ENCODE peak calls at places on chromosome 2, in four cellular contexts. One of them, this sample, is unnamed.

GRCh38 chr2:182883451-182883850 is 17.0 kb upstream of the FRZB start:
- DNase-seq in SK-N-SH: no peak
- DNase-seq in GM12878: no peak
- DNase-seq in K562: no peak
- DNase-seq in this sample: no peak

GRCh38 chr2:188870289-188870688 is 103.9 kb upstream of the COL3A1 start:
- DNase-seq in SK-N-SH: no peak
- DNase-seq in GM12878: no peak
- DNase-seq in K562: no peak
- DNase-seq in this sample: no peak

GRCh38 chr2:3222636-3223035 is 155.0 kb downstream of the EIPR1 start:
- DNase-seq in SK-N-SH: no peak
- DNase-seq in GM12878: peak
- DNase-seq in K562: no peak
- DNase-seq in this sample: no peak

GRCh38 chr2:121075641-121076500 is 209.1 kb downstream of the TFCP2L1 start:
- DNase-seq in SK-N-SH: peak
- DNase-seq in GM12878: no peak
- DNase-seq in K562: no peak
- DNase-seq in this sample: peak

GRCh38 chr2:57869763-57870344 is 176.8 kb upstream of the VRK2 start:
- DNase-seq in SK-N-SH: no peak
- DNase-seq in GM12878: no peak
- DNase-seq in K562: no peak
- DNase-seq in this sample: no peak

GRCh38 chr2:2026252-2026831 is 282.0 kb upstream of the PXDN start:
- DNase-seq in SK-N-SH: no peak
- DNase-seq in GM12878: no peak
- DNase-seq in K562: no peak
- DNase-seq in this sample: no peak

GRCh38 chr2:145832681-145833080 is 1312.8 kb upstream of the ZEB2 start:
- DNase-seq in SK-N-SH: no peak
- DNase-seq in GM12878: no peak
- DNase-seq in K562: no peak
- DNase-seq in this sample: no peak

GRCh38 chr2:129758461-129759185 is 220.8 kb upstream of the RAB6C start:
- DNase-seq in SK-N-SH: peak
- DNase-seq in GM12878: no peak
- DNase-seq in K562: no peak
- DNase-seq in this sample: no peak

GRCh38 chr2:232873909-232874641 is 4.0 kb downstream of the SNORC start:
- DNase-seq in SK-N-SH: no peak
- DNase-seq in GM12878: no peak
- DNase-seq in K562: no peak
- DNase-seq in this sample: no peak

GRCh38 chr2:43559391-43560230 is 36.2 kb downstream of the THADA start:
- DNase-seq in SK-N-SH: no peak
- DNase-seq in GM12878: peak
- DNase-seq in K562: no peak
- DNase-seq in this sample: no peak

GRCh38 chr2:130834091-130834922 is 2.4 kb upstream of the ARHGEF4 start:
- DNase-seq in SK-N-SH: no peak
- DNase-seq in GM12878: no peak
- DNase-seq in K562: no peak
- DNase-seq in this sample: no peak

GRCh38 chr2:206105541-206105940 is 19.6 kb upstream of the INO80D start:
- DNase-seq in SK-N-SH: no peak
- DNase-seq in GM12878: no peak
- DNase-seq in K562: no peak
- DNase-seq in this sample: no peak

GRCh38 chr2:98160574-98160973 is 73.6 kb downstream of the VWA3B start:
- DNase-seq in SK-N-SH: no peak
- DNase-seq in GM12878: no peak
- DNase-seq in K562: no peak
- DNase-seq in this sample: no peak

GRCh38 chr2:61759718-61760117 is 94.1 kb downstream of the FAM161A start:
- DNase-seq in SK-N-SH: no peak
- DNase-seq in GM12878: no peak
- DNase-seq in K562: no peak
- DNase-seq in this sample: no peak

GRCh38 chr2:285506-285905 is 2.4 kb downstream of the ALKAL2 start:
- DNase-seq in SK-N-SH: no peak
- DNase-seq in GM12878: no peak
- DNase-seq in K562: no peak
- DNase-seq in this sample: no peak

GRCh38 chr2:212538156-212539144 is at the start of gene ERBB4:
- DNase-seq in SK-N-SH: peak
- DNase-seq in GM12878: no peak
- DNase-seq in K562: no peak
- DNase-seq in this sample: peak

GRCh38 chr2:42723465-42723864 is 40.5 kb downstream of the OXER1 start:
- DNase-seq in SK-N-SH: no peak
- DNase-seq in GM12878: no peak
- DNase-seq in K562: no peak
- DNase-seq in this sample: no peak

GRCh38 chr2:24613154-24613814 is 122.2 kb downstream of the NCOA1 start:
- DNase-seq in SK-N-SH: no peak
- DNase-seq in GM12878: peak
- DNase-seq in K562: peak
- DNase-seq in this sample: peak

GRCh38 chr2:170715062-170715931 is at the start of gene SP5:
- DNase-seq in SK-N-SH: peak
- DNase-seq in GM12878: no peak
- DNase-seq in K562: peak
- DNase-seq in this sample: peak

GRCh38 chr2:5190023-5190422 is 502.2 kb upstream of the SOX11 start:
- DNase-seq in SK-N-SH: no peak
- DNase-seq in GM12878: no peak
- DNase-seq in K562: no peak
- DNase-seq in this sample: no peak

GRCh38 chr2:152440460-152440859 is 105.5 kb downstream of the FMNL2 start:
- DNase-seq in SK-N-SH: no peak
- DNase-seq in GM12878: no peak
- DNase-seq in K562: no peak
- DNase-seq in this sample: no peak

GRCh38 chr2:133574186-133574585 is 5.9 kb upstream of the NCKAP5 start:
- DNase-seq in SK-N-SH: peak
- DNase-seq in GM12878: no peak
- DNase-seq in K562: no peak
- DNase-seq in this sample: no peak

GRCh38 chr2:232309592-232309991 is 69.0 kb upstream of the ALPP start:
- DNase-seq in SK-N-SH: no peak
- DNase-seq in GM12878: no peak
- DNase-seq in K562: no peak
- DNase-seq in this sample: no peak

GRCh38 chr2:70190086-70190412 is 770 bp downstream of the C2orf42 start:
- DNase-seq in SK-N-SH: peak
- DNase-seq in GM12878: no peak
- DNase-seq in K562: peak
- DNase-seq in this sample: no peak

GRCh38 chr2:74696758-74697327 is 42.8 kb downstream of the SEMA4F start:
- DNase-seq in SK-N-SH: no peak
- DNase-seq in GM12878: no peak
- DNase-seq in K562: no peak
- DNase-seq in this sample: no peak

GRCh38 chr2:110678457-110679336 is 834 bp upstream of the BUB1 start:
- DNase-seq in SK-N-SH: peak
- DNase-seq in GM12878: no peak
- DNase-seq in K562: peak
- DNase-seq in this sample: no peak

DNA sequence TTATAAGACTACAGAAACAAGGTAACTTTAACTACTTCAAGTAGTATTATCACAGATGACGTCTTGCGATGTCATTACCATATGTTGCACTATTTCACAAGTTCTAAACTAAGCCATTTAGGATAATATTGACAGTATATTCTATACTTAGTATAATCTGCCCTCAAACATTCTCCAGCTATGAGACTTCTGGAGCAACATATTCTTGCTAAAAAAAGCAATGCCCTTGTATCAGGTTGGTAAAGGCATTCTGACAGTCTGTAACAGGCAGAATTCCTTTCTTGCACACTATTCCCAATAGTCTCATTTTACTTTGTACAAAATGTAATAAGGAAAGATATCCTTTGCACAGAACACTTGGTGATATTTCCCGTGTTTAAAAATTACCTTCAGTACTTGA is 694.8 kb upstream of the PKDCC start:
- DNase-seq in SK-N-SH: no peak
- DNase-seq in GM12878: no peak
- DNase-seq in K562: no peak
- DNase-seq in this sample: no peak
- TF ChIP-seq USF1 in SK-N-SH: no peak
- TF ChIP-seq USF1 in GM12878: no peak
- TF ChIP-seq USF1 in K562: no peak
- TF ChIP-seq USF1 in this sample: no peak

GRCh38 chr2:166372046-166372445 is 3.7 kb downstream of the SCN9A start:
- DNase-seq in SK-N-SH: no peak
- DNase-seq in GM12878: no peak
- DNase-seq in K562: no peak
- DNase-seq in this sample: no peak

GRCh38 chr2:166373951-166374350 is 1.8 kb downstream of the SCN9A start:
- DNase-seq in SK-N-SH: peak
- DNase-seq in GM12878: no peak
- DNase-seq in K562: peak
- DNase-seq in this sample: no peak

GRCh38 chr2:166373539-166373938 is 2.2 kb downstream of the SCN9A start:
- DNase-seq in SK-N-SH: no peak
- DNase-seq in GM12878: no peak
- DNase-seq in K562: no peak
- DNase-seq in this sample: no peak

GRCh38 chr2:166375205-166375735 is 474 bp downstream of the SCN9A start:
- DNase-seq in SK-N-SH: peak
- DNase-seq in GM12878: no peak
- DNase-seq in K562: no peak
- DNase-seq in this sample: no peak

GRCh38 chr2:166373105-166373504 is 2.6 kb downstream of the SCN9A start:
- DNase-seq in SK-N-SH: no peak
- DNase-seq in GM12878: no peak
- DNase-seq in K562: no peak
- DNase-seq in this sample: no peak
- TF ChIP-seq USF1 in SK-N-SH: no peak
- TF ChIP-seq USF1 in GM12878: no peak
- TF ChIP-seq USF1 in K562: no peak
- TF ChIP-seq USF1 in this sample: no peak

GRCh38 chr2:51120754-51121280 is 88.9 kb upstream of the NRXN1 start:
- DNase-seq in SK-N-SH: no peak
- DNase-seq in GM12878: no peak
- DNase-seq in K562: no peak
- DNase-seq in this sample: no peak
- TF ChIP-seq USF1 in SK-N-SH: no peak
- TF ChIP-seq USF1 in GM12878: no peak
- TF ChIP-seq USF1 in K562: no peak
- TF ChIP-seq USF1 in this sample: no peak

DNA sequence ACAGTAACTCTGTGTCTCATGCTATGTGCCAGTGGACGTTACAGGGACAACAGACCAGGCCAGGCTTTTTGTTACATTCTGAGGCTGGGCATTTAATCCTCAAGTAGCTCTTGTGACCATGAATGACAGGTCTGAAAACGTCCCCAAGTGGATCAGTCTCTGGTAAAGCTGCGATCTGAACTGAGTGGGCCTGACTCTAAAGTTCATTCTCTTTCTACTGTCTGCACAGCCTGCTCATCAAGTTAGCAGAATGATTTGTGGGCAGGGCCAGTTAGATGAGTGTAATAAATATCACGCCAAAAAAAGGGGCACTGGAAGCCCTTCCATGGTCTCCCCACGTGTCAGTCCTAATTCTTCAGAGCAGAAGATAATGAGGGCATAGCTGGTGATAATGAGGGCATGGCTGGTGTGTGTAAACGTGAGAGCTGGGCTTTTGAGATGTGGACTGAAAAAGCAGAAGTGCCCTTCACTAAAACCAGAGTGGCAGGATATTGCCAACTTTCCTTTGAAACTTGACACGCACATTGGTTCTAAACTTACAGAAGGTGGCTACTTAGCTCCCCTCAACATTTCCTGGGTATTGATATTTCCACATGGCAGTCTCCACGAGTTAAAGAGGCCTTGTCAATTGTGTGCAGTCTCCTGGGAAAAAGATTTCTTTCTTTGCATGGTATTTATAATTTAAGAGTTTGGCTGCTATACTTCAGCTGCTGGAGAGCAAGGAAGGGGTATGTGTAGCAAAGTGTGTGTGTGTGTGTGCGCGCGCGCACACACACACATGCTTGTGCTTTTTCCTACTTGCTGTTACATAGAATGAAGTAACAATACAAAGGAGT is 72.7 kb upstream of the LYPD6B start:
- DNase-seq in SK-N-SH: no peak
- DNase-seq in GM12878: peak
- DNase-seq in K562: no peak
- DNase-seq in this sample: no peak
- TF ChIP-seq USF1 in SK-N-SH: no peak
- TF ChIP-seq USF1 in GM12878: no peak
- TF ChIP-seq USF1 in K562: no peak
- TF ChIP-seq USF1 in this sample: no peak

GRCh38 chr2:241802806-241803318 is 6.1 kb upstream of the NEU4 start:
- DNase-seq in SK-N-SH: peak
- DNase-seq in GM12878: no peak
- DNase-seq in K562: no peak
- DNase-seq in this sample: no peak
- TF ChIP-seq USF1 in SK-N-SH: no peak
- TF ChIP-seq USF1 in GM12878: no peak
- TF ChIP-seq USF1 in K562: no peak
- TF ChIP-seq USF1 in this sample: no peak

GRCh38 chr2:224847961-224848850 is 132.0 kb upstream of the CCDC195 start:
- DNase-seq in SK-N-SH: peak
- DNase-seq in GM12878: no peak
- DNase-seq in K562: no peak
- DNase-seq in this sample: no peak
- TF ChIP-seq USF1 in SK-N-SH: no peak
- TF ChIP-seq USF1 in GM12878: no peak
- TF ChIP-seq USF1 in K562: no peak
- TF ChIP-seq USF1 in this sample: no peak

GRCh38 chr2:174681983-174682577 is 82.2 kb downstream of the CHRNA1 start:
- DNase-seq in SK-N-SH: peak
- DNase-seq in GM12878: no peak
- DNase-seq in K562: no peak
- DNase-seq in this sample: peak
- TF ChIP-seq USF1 in SK-N-SH: no peak
- TF ChIP-seq USF1 in GM12878: no peak
- TF ChIP-seq USF1 in K562: no peak
- TF ChIP-seq USF1 in this sample: no peak

DNA sequence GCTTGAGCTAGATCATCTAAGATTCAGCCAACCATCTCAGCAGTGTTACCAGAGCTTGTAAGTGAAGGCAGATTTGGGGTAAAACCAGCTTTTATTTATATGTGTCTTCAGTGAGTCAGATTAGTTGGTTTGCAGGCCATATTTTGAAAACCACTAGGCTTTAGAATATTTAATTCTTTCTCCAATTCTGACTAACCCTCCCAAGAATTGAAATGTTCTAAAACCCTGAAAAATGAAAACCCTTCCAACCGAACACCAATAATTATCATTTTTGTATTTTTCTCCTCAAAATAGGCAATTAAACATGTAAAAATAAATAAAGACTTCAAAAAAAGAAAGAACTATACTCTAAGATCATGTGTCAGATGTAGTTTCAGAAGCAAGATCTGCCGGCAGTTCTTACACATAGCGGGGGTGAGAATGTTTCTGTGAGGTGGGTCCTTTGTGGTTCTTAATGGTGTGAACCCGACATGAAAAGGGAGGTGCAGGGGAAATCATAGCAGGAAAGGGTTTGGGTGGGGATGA is 14.2 kb downstream of the PLEK start:
- DNase-seq in SK-N-SH: no peak
- DNase-seq in GM12878: no peak
- DNase-seq in K562: no peak
- DNase-seq in this sample: no peak
- TF ChIP-seq USF1 in SK-N-SH: no peak
- TF ChIP-seq USF1 in GM12878: no peak
- TF ChIP-seq USF1 in K562: no peak
- TF ChIP-seq USF1 in this sample: no peak